ENCODE peak calls at places on chromosomes 4 and X, in four cellular contexts. B is H9, A is H1, X is mesendoderm. N is an unnamed sample.

GRCh38 chr4:156197216-156197615 is 243.6 kb upstream of the CTSO start:
- DNase-seq in A (no peak), X (no peak), B (peak; percentile 39), N (no peak)

GRCh38 chr4:11543710-11544109 is 115.0 kb upstream of the HS3ST1 start:
- DNase-seq in A (no peak), B (no peak), X (no peak), N (peak; percentile 83)

GRCh38 chr4:153781717-153782416 is 7.0 kb downstream of the SFRP2 start:
- DNase-seq in X (no peak), A (no peak), B (peak; percentile 29), N (peak; percentile 16)

GRCh38 chr4:152032722-152033131 is 271.9 kb upstream of the GATB start:
- DNase-seq in X (no peak), B (no peak), A (no peak), N (peak; percentile 88)

GRCh38 chr4:77593993-77594392 is 11.6 kb upstream of the CXCL13 start:
- DNase-seq in X (no peak), A (no peak), B (no peak), N (no peak)

GRCh38 chr4:174084542-174084941 is 198.9 kb downstream of the FBXO8 start:
- DNase-seq in B (no peak), A (no peak), X (no peak), N (no peak)

GRCh38 chr4:147830102-147830463 is 98.2 kb downstream of the ARHGAP10 start:
- DNase-seq in A (no peak), B (no peak), X (no peak), N (no peak)

GRCh38 chrX:21963736-21964135 is 23.2 kb downstream of the SMS start:
- DNase-seq in X (no peak), B (no peak), A (no peak), N (peak; percentile 44)

GRCh38 chr4:79049840-79050520 is 110.7 kb upstream of the PAQR3 start:
- DNase-seq in B (no peak), X (no peak), A (no peak), N (no peak)

GRCh38 chrX:154748712-154749339 is 2.1 kb downstream of the GAB3 start:
- DNase-seq in A (no peak), X (peak; percentile 60), B (no peak), N (peak; percentile 50)

GRCh38 chr4:165716472-165716871 is 156.6 kb upstream of the TLL1 start:
- DNase-seq in X (no peak), A (no peak), B (no peak), N (no peak)

GRCh38 chrX:124217289-124218251 is 114.9 kb upstream of the TEX13D start:
- DNase-seq in X (peak; percentile 91), B (peak; percentile 52), A (no peak), N (no peak)

GRCh38 chrX:13938053-13938765 is 91.5 kb downstream of the GEMIN8 start:
- DNase-seq in X (peak; percentile 55), B (peak; percentile 69), A (peak; percentile 67), N (peak; percentile 2)

GRCh38 chr4:41110050-41110449 is 104.3 kb downstream of the APBB2 start:
- DNase-seq in B (no peak), X (no peak), A (no peak), N (no peak)

GRCh38 chr4:174225247-174226054 is 58.0 kb downstream of the FBXO8 start:
- DNase-seq in X (no peak), B (no peak), A (no peak), N (no peak)

GRCh38 chr4:153087671-153088194 is 116.5 kb upstream of the TRIM2 start:
- DNase-seq in X (no peak), A (no peak), B (no peak), N (no peak)

GRCh38 chr4:52843958-52844357 is 18.2 kb upstream of the RASL11B start:
- DNase-seq in B (no peak), A (no peak), X (no peak), N (no peak)

GRCh38 chr4:32488690-32489089 is 1768.5 kb downstream of the PCDH7 start:
- DNase-seq in X (no peak), B (no peak), A (no peak), N (no peak)

GRCh38 chr4:25818293-25819240 is 44.2 kb downstream of the SEL1L3 start:
- DNase-seq in A (no peak), X (no peak), B (no peak), N (peak; percentile 57)
- H3K27ac ChIP-seq in A (no peak overlapping the region), X (no peak overlapping the region), B (no peak overlapping the region), N (peak overlapping the region; percentile 82)

GRCh38 chrX:120251471-120252011 is 929 bp downstream of the ZBTB33 start:
- DNase-seq in A (no peak), X (no peak), B (no peak), N (peak; percentile 18)
- H2BK5ac ChIP-seq in A (no peak overlapping the region), X (no peak overlapping the region), B (no peak overlapping the region), N (peak overlapping the region; percentile 73)

DNA sequence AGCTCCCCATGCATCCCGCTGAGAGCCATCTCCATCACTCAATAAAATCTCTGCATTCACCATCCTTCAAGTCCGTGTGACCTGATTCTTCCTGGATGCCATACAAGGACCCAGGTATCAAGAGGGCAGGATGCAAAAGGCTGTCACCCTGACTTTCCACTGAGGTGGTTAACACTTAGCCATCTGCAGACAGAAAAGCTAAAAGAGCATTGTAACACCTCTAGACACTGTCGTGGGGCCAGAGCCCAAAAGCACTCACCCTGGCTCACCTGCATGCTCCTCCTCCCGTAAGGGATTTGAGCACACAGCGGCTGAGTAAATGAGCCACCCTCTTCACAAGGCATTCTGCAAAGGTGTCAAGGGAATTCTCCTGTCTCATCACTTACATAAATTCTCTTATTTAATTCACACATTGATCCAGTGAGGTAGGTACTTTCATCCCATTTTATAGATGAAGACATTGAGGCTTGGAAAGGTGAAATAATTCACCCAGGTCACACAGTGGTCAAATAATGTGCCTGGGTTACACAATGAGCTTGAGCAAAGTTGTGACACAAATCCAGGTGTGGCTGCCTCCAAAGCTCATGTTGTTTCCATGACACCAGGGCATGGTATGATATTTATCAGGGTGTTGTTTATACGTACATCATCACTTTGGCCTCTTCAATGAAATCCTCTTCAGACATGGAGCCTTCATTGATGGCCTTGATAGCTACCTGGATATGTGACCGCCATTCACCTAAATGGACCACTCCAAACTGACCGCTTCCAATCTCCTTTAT is 48.0 kb downstream of the TXK start:
- DNase-seq in X (no peak), A (no peak), B (no peak), N (no peak)
- H4K5ac ChIP-seq in X (no peak overlapping the region), A (no peak overlapping the region), B (no peak overlapping the region), N (no peak overlapping the region)

GRCh38 chr4:8905236-8905772 is 33.7 kb upstream of the HMX1 start:
- DNase-seq in B (peak; percentile 18), A (no peak), X (no peak), N (no peak)

GRCh38 chr4:8904041-8904501 is 32.4 kb upstream of the HMX1 start:
- DNase-seq in A (no peak), X (no peak), B (no peak), N (no peak)

GRCh38 chr4:8905773-8906667 is 34.4 kb upstream of the HMX1 start:
- DNase-seq in B (peak; percentile 18), X (no peak), A (peak; percentile 37), N (no peak)

GRCh38 chr4:8906668-8906970 is 35.0 kb upstream of the HMX1 start:
- DNase-seq in X (no peak), B (no peak), A (no peak), N (no peak)

GRCh38 chr4:8904666-8905065 is 33.0 kb upstream of the HMX1 start:
- DNase-seq in B (no peak), X (no peak), A (no peak), N (no peak)
- H3K27ac ChIP-seq in B (no peak overlapping the region), X (no peak overlapping the region), A (no peak overlapping the region), N (no peak overlapping the region)

GRCh38 chr4:87118421-87118820 is 102.0 kb downstream of the KLHL8 start:
- DNase-seq in X (no peak), A (no peak), B (no peak), N (no peak)

GRCh38 chr4:87118826-87119225 is 101.6 kb downstream of the KLHL8 start:
- DNase-seq in X (peak; percentile 55), A (no peak), B (no peak), N (peak; percentile 93)

GRCh38 chr4:87116230-87116629 is 104.2 kb downstream of the KLHL8 start:
- DNase-seq in X (no peak), A (no peak), B (no peak), N (no peak)

GRCh38 chr4:87117051-87117729 is 103.2 kb downstream of the KLHL8 start:
- DNase-seq in X (peak; percentile 66), B (no peak), A (no peak), N (no peak)

GRCh38 chr4:87117730-87118075 is 102.7 kb downstream of the KLHL8 start:
- DNase-seq in X (no peak), A (no peak), B (no peak), N (no peak)
- H2BK5ac ChIP-seq in X (no peak overlapping the region), A (no peak overlapping the region), B (no peak overlapping the region), N (peak overlapping the region; percentile 25)

DNA sequence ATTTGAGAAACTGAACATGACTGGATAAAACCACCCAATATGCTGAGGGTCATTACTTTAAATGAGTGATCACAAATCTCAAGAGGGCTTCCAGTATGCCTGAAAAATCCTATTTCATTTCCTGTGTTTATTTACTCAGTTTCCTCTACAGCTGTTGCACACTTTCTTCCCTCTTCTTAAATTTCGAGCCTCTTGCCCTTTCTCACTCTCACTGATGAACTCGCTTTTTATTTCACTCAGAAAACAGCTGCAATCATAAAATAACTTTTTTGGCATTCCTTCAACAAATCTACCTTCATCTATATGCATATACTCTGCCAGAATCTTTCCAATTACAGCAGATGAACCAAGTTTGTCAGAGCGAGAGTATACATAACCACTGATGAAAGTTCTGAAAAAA is 101.3 kb downstream of the EIF4E start:
- DNase-seq in A (no peak), B (no peak), X (no peak), N (no peak)
- H4K5ac ChIP-seq in A (no peak overlapping the region), B (no peak overlapping the region), X (no peak overlapping the region), N (no peak overlapping the region)

GRCh38 chr4:36763814-36764213 is 480.7 kb upstream of the NWD2 start:
- DNase-seq in A (no peak), B (no peak), X (no peak), N (no peak)

GRCh38 chr4:36761625-36762024 is 480.2 kb downstream of the DTHD1 start:
- DNase-seq in X (no peak), B (no peak), A (no peak), N (no peak)

GRCh38 chr4:36758312-36758690 is 476.9 kb downstream of the DTHD1 start:
- DNase-seq in B (no peak), A (no peak), X (peak; percentile 68), N (no peak)

GRCh38 chr4:36757623-36758311 is 476.4 kb downstream of the DTHD1 start:
- DNase-seq in B (no peak), X (peak; percentile 85), A (no peak), N (no peak)

GRCh38 chr4:36758779-36759178 is 477.4 kb downstream of the DTHD1 start:
- DNase-seq in X (peak; percentile 32), A (no peak), B (peak; percentile 48), N (no peak)
- H3K27ac ChIP-seq in X (no peak overlapping the region), A (no peak overlapping the region), B (peak overlapping the region; percentile 25), N (no peak overlapping the region)

GRCh38 chr4:6845574-6845973 is 63.0 kb downstream of the KIAA0232 start:
- DNase-seq in A (no peak), X (no peak), B (no peak), N (no peak)
- H2BK5ac ChIP-seq in A (no peak overlapping the region), X (no peak overlapping the region), B (no peak overlapping the region), N (no peak overlapping the region)

GRCh38 chr4:10001757-10002156 is 19.5 kb downstream of the SLC2A9 start:
- DNase-seq in X (no peak), A (no peak), B (no peak), N (no peak)
- H4K5ac ChIP-seq in X (no peak overlapping the region), A (no peak overlapping the region), B (no peak overlapping the region), N (no peak overlapping the region)